ENCODE peak calls at places on chromosomes 12 and 14, in seven cellular contexts. I, X, P, L, G, C and Q are unnamed samples.

GRCh38 chr12:71810905-71811304 is 28.7 kb upstream of the TBC1D15 start:
- DNase-seq in I (no peak), L (no peak), G (peak; percentile 20), X (no peak), C (no peak), P (no peak), Q (no peak)

GRCh38 chr12:64252708-64253107 is 30.6 kb upstream of the KICS2 start:
- DNase-seq in P (no peak), I (no peak), C (no peak), L (no peak), X (no peak), G (peak; percentile 44), Q (no peak)

GRCh38 chr12:80000831-80001230 is 65.9 kb upstream of the PPP1R12A start:
- DNase-seq in P (no peak), X (no peak), L (no peak), G (peak; percentile 62), C (no peak), I (no peak), Q (no peak)

GRCh38 chr14:35808076-35808657 is 928 bp downstream of the RALGAPA1 start:
- DNase-seq in X (no peak), C (no peak), P (peak; percentile 31), L (no peak), I (no peak), G (peak; percentile 50), Q (peak; percentile 81)

GRCh38 chr12:89756638-89757321 is 48.1 kb upstream of the ATP2B1 start:
- DNase-seq in G (peak; percentile 95), L (no peak), I (peak; percentile 43), C (no peak), P (no peak), X (no peak), Q (no peak)

GRCh38 chr12:64273527-64274403 is 51.7 kb upstream of the KICS2 start:
- DNase-seq in X (no peak), I (no peak), L (no peak), G (peak; percentile 55), C (no peak), P (peak; percentile 59), Q (peak; percentile 3)

GRCh38 chr14:45373877-45374276 is 120.9 kb upstream of the MIS18BP1 start:
- DNase-seq in L (no peak), C (no peak), G (no peak), P (no peak), X (no peak), I (no peak), Q (no peak)

GRCh38 chr12:50937653-50938052 is 14.7 kb upstream of the HIGD1C start:
- DNase-seq in L (no peak), C (no peak), P (no peak), G (no peak), X (no peak), I (no peak), Q (no peak)

GRCh38 chr14:64951724-64952123 is 9.2 kb upstream of the GPX2 start:
- DNase-seq in C (no peak), P (no peak), L (no peak), I (no peak), G (no peak), X (no peak), Q (no peak)

GRCh38 chr12:50986961-50987737 is 34.8 kb downstream of the HIGD1C start:
- DNase-seq in C (peak; percentile 19), X (no peak), L (no peak), I (peak; percentile 48), G (peak; percentile 69), P (peak; percentile 60), Q (no peak)

GRCh38 chr14:100435459-100435858 is 112.3 kb downstream of the SLC25A47 start:
- DNase-seq in I (no peak), C (no peak), P (no peak), G (no peak), L (no peak), X (no peak), Q (no peak)

GRCh38 chr12:113788020-113788856 is 177.9 kb downstream of the RBM19 start:
- DNase-seq in G (peak; percentile 78), L (no peak), P (no peak), C (no peak), I (no peak), X (no peak), Q (no peak)

GRCh38 chr14:67335781-67336180 is 23.8 kb downstream of the ATP6V1D start:
- DNase-seq in X (no peak), P (no peak), I (no peak), C (no peak), G (peak; percentile 42), L (no peak), Q (no peak)

GRCh38 chr14:100593751-100594624 is 6.8 kb upstream of the BEGAIN start:
- DNase-seq in C (no peak), L (peak; percentile 56), G (no peak), P (no peak), I (no peak), X (no peak), Q (no peak)

GRCh38 chr12:109612975-109613502 is 39.4 kb downstream of the MVK start:
- DNase-seq in P (no peak), L (no peak), C (no peak), G (peak; percentile 43), X (no peak), I (no peak), Q (no peak)

GRCh38 chr14:68444449-68445168 is 348.3 kb downstream of the ZFP36L1 start:
- DNase-seq in I (no peak), C (no peak), G (no peak), L (no peak), X (no peak), P (no peak), Q (no peak)

GRCh38 chr12:6647083-6647604 is at the start of gene ACRBP:
- DNase-seq in C (no peak), P (peak; percentile 41), X (no peak), L (peak; percentile 94), G (peak; percentile 90), I (no peak), Q (peak; percentile 69)

GRCh38 chr14:69045857-69046351 is 66.8 kb upstream of the ACTN1 start:
- DNase-seq in C (no peak), X (no peak), G (no peak), I (no peak), L (no peak), P (no peak), Q (no peak)

GRCh38 chr12:132771126-132771838 is 9.7 kb upstream of the ANKLE2 start:
- DNase-seq in L (peak; percentile 85), C (peak; percentile 24), I (no peak), P (no peak), G (no peak), X (no peak), Q (no peak)

GRCh38 chr12:27383429-27384260 is 51.0 kb downstream of the BMAL2 start:
- DNase-seq in P (peak; percentile 81), X (peak; percentile 34), C (peak; percentile 34), I (peak; percentile 88), G (peak; percentile 94), L (peak; percentile 83), Q (peak; percentile 35)

GRCh38 chr14:70622111-70622712 is 19.5 kb upstream of the TTC9 start:
- DNase-seq in L (no peak), C (peak; percentile 31), G (peak; percentile 81), I (no peak), P (peak; percentile 69), X (peak; percentile 10), Q (peak; percentile 3)

GRCh38 chr14:28704153-28704552 is 62.4 kb upstream of the FOXG1 start:
- DNase-seq in L (no peak), X (no peak), G (no peak), P (no peak), I (no peak), C (no peak), Q (no peak)

GRCh38 chr14:28308727-28309126 is 457.9 kb upstream of the FOXG1 start:
- DNase-seq in C (no peak), L (no peak), X (no peak), P (no peak), G (peak; percentile 26), I (peak; percentile 15), Q (no peak)

GRCh38 chr14:68379510-68380303 is 413.2 kb downstream of the ZFP36L1 start:
- DNase-seq in I (no peak), L (no peak), G (no peak), P (no peak), X (peak; percentile 13), C (peak; percentile 17), Q (peak; percentile 74)

GRCh38 chr14:32682219-32682618 is 256.5 kb upstream of the NPAS3 start:
- DNase-seq in P (no peak), X (no peak), G (no peak), L (no peak), C (no peak), I (no peak), Q (peak; percentile 77)

GRCh38 chr12:88111074-88111652 is 30.7 kb downstream of the CEP290 start:
- DNase-seq in G (peak; percentile 66), I (peak; percentile 7), P (peak; percentile 11), X (no peak), L (no peak), C (no peak), Q (peak; percentile 53)

GRCh38 chr12:24488091-24488596 is 460.8 kb downstream of the BCAT1 start:
- DNase-seq in G (no peak), X (no peak), C (no peak), P (no peak), L (no peak), I (no peak), Q (no peak)